ENCODE peak calls at places on chromosome 15, in four cellular contexts. T, E, B and S are unnamed samples.

GRCh38 chr15:50181983-50182232 is at the start of gene SLC27A2:
- DNase-seq in T (no peak), E (peak), B (peak), S (no peak)

GRCh38 chr15:43920815-43921214 is 94.0 kb downstream of the WDR76 start:
- DNase-seq in T (no peak), E (no peak), B (no peak), S (no peak)

GRCh38 chr15:75673426-75674247 is 25.9 kb downstream of the SNX33 start:
- DNase-seq in T (no peak), E (peak), B (peak), S (no peak)

GRCh38 chr15:81536296-81536695 is 162.3 kb upstream of the TMC3 start:
- DNase-seq in T (no peak), E (no peak), B (no peak), S (no peak)

GRCh38 chr15:63466378-63467192 is 37.8 kb upstream of the USP3 start:
- DNase-seq in T (peak), E (no peak), B (peak), S (peak)

GRCh38 chr15:40347559-40348470 is 3.0 kb upstream of the PHGR1 start:
- DNase-seq in T (no peak), E (peak), B (no peak), S (no peak)

GRCh38 chr15:79837846-79838245 is 59.0 kb downstream of the MTHFS start:
- DNase-seq in T (no peak), E (no peak), B (no peak), S (no peak)

GRCh38 chr15:99951471-99951870 is 218.2 kb upstream of the LYSMD4 start:
- DNase-seq in T (no peak), E (no peak), B (peak), S (no peak)

GRCh38 chr15:55829826-55830225 is 86.9 kb upstream of the PRTG start:
- DNase-seq in T (no peak), E (no peak), B (no peak), S (no peak)

GRCh38 chr15:58433597-58434333 is 2.0 kb downstream of the LIPC start:
- DNase-seq in T (no peak), E (no peak), B (peak), S (no peak)

GRCh38 chr15:88258021-88258641 is 1.6 kb upstream of the NTRK3 start:
- DNase-seq in T (peak), E (no peak), B (no peak), S (no peak)

GRCh38 chr15:98433856-98434255 is 214.5 kb upstream of the IGF1R start:
- DNase-seq in T (no peak), E (no peak), B (no peak), S (no peak)

GRCh38 chr15:70763950-70764730 is 782 bp upstream of the UACA start:
- DNase-seq in T (no peak), E (no peak), B (no peak), S (no peak)

GRCh38 chr15:31311735-31312134 is 14.9 kb upstream of the KLF13 start:
- DNase-seq in T (no peak), E (no peak), B (no peak), S (no peak)

GRCh38 chr15:31308185-31308639 is 18.4 kb upstream of the KLF13 start:
- DNase-seq in T (peak), E (no peak), B (no peak), S (peak)

GRCh38 chr15:71011503-71012155 is 103.6 kb upstream of the THSD4 start:
- DNase-seq in T (peak), E (no peak), B (peak), S (no peak)

GRCh38 chr15:90789496-90789895 is 72.3 kb downstream of the BLM start:
- DNase-seq in T (no peak), E (no peak), B (no peak), S (no peak)

GRCh38 chr15:91142097-91142744 is 42.2 kb downstream of the SV2B start:
- DNase-seq in T (peak), E (no peak), B (no peak), S (no peak)

GRCh38 chr15:80442728-80443403 is 38.7 kb downstream of the ARNT2 start:
- DNase-seq in T (no peak), E (no peak), B (no peak), S (no peak)

GRCh38 chr15:58378241-58379085 is 53.3 kb upstream of the LIPC start:
- DNase-seq in T (no peak), E (no peak), B (no peak), S (no peak)

GRCh38 chr15:74133071-74133702 is 2.8 kb downstream of the ISLR2 start:
- DNase-seq in T (no peak), E (no peak), B (no peak), S (peak)
- TF ChIP-seq CTCF in T (no peak), E (no peak), B (no peak), S (peak)

DNA sequence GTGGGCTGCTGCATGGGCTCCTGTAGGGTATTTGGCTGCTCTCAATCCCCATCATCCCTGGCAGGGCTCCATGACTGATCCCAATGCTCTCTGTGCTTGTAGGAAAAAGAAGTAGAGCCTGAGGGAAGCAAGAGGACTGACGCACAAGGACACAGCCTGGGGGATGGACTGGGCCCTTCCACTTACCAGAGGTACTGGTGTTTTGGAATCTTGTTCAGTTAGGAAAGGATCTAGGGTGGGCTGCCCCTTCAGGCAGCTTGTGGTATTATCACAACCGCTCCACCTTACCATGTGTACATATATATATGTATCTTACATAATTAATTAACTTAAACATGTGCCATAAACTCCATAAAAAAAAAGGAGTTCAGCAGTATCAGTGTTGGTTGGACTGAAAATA is 1.3 kb downstream of the SLC28A2 start:
- DNase-seq in T (peak), E (no peak), B (no peak), S (no peak)
- TF ChIP-seq CTCF in T (peak), E (no peak), B (no peak), S (no peak)

GRCh38 chr15:85318048-85318731 is 62.2 kb upstream of the AKAP13 start:
- DNase-seq in T (peak), E (peak), B (peak), S (peak)
- TF ChIP-seq CTCF in T (peak), E (no peak), B (no peak), S (peak)

GRCh38 chr15:66966256-66966655 is 99.1 kb upstream of the SMAD3 start:
- DNase-seq in T (peak), E (no peak), B (no peak), S (no peak)
- TF ChIP-seq CTCF in T (peak), E (no peak), B (no peak), S (peak)

GRCh38 chr15:101267320-101268104 is 9.8 kb downstream of the SELENOS start:
- DNase-seq in T (no peak), E (no peak), B (peak), S (no peak)

GRCh38 chr15:101266034-101266433 is 11.3 kb downstream of the SELENOS start:
- DNase-seq in T (no peak), E (no peak), B (no peak), S (no peak)

GRCh38 chr15:101266787-101267186 is 10.5 kb downstream of the SELENOS start:
- DNase-seq in T (no peak), E (no peak), B (no peak), S (no peak)

GRCh38 chr15:101272584-101272983 is 4.7 kb downstream of the SELENOS start:
- DNase-seq in T (no peak), E (no peak), B (no peak), S (no peak)

GRCh38 chr15:101269479-101270223 is 7.6 kb downstream of the SELENOS start:
- DNase-seq in T (no peak), E (no peak), B (peak), S (no peak)
- TF ChIP-seq CTCF in T (peak), E (no peak), B (peak), S (peak)

GRCh38 chr15:65076486-65077290 is at the start of gene KBTBD13:
- DNase-seq in T (no peak), E (no peak), B (no peak), S (no peak)

GRCh38 chr15:65077981-65078352 is 1.4 kb downstream of the KBTBD13 start:
- DNase-seq in T (no peak), E (peak), B (peak), S (peak)

GRCh38 chr15:65081270-65081669 is 4.7 kb downstream of the KBTBD13 start:
- DNase-seq in T (no peak), E (no peak), B (no peak), S (no peak)

GRCh38 chr15:65079580-65079979 is 3.0 kb downstream of the KBTBD13 start:
- DNase-seq in T (no peak), E (no peak), B (no peak), S (no peak)

GRCh38 chr15:65077291-65077980 is 890 bp downstream of the KBTBD13 start:
- DNase-seq in T (no peak), E (no peak), B (no peak), S (no peak)
- TF ChIP-seq CTCF in T (no peak), E (no peak), B (no peak), S (no peak)

GRCh38 chr15:92631721-92632120 is 23.9 kb downstream of the FAM174B start:
- DNase-seq in T (no peak), E (peak), B (no peak), S (no peak)
- TF ChIP-seq CTCF in T (peak), E (no peak), B (no peak), S (no peak)

DNA sequence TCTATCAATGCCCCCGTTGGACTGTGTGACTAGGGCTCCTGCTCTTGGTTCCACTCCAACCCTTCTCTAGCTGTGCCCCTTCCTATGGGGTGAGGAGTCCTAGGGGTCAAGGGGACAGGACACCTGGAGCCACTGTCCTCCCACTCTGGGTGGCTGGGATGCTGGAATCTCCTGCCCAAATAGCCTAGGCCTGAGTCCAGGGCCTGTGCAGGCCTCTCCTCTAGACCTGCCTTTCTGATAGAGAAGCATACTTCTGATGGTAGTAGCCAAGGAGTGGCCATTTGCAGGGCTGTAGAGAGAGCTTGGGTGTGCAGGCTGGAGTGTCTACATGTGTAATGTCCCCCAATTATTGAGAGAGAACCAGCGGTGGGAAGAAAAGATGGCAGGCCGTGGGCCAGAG is 54.2 kb downstream of the ITGA11 start:
- DNase-seq in T (no peak), E (peak), B (no peak), S (no peak)
- TF ChIP-seq CTCF in T (no peak), E (no peak), B (no peak), S (no peak)

GRCh38 chr15:93495799-93496637 is 407.0 kb upstream of the RGMA start:
- DNase-seq in T (no peak), E (no peak), B (no peak), S (no peak)
- TF ChIP-seq CTCF in T (peak), E (no peak), B (no peak), S (no peak)